ENCODE peak calls at places on chromosomes 11 and 22, in ten cellular contexts. One of them, this sample, is unnamed.

GRCh38 chr11:77140231-77140959 is 12.3 kb downstream of the MYO7A start:
- DNase-seq in neural crest cell: no peak
- DNase-seq in fibroblast of pulmonary artery: peak
- DNase-seq in transverse colon: no peak
- DNase-seq in mammary epithelial cell: no peak
- DNase-seq in fibroblast of lung: peak
- DNase-seq in heart left ventricle: peak
- DNase-seq in endodermal cell: peak
- DNase-seq in Peyer's patch: no peak
- DNase-seq in progenitor cell of endocrine pancreas: no peak
- DNase-seq in this sample: no peak

GRCh38 chr11:46710821-46711269 is 8.2 kb upstream of the F2 start:
- DNase-seq in neural crest cell: no peak
- DNase-seq in fibroblast of pulmonary artery: peak
- DNase-seq in transverse colon: peak
- DNase-seq in mammary epithelial cell: peak
- DNase-seq in fibroblast of lung: peak
- DNase-seq in heart left ventricle: no peak
- DNase-seq in endodermal cell: no peak
- DNase-seq in Peyer's patch: no peak
- DNase-seq in progenitor cell of endocrine pancreas: no peak
- DNase-seq in this sample: no peak

GRCh38 chr11:10878408-10879214 is 20.8 kb upstream of the ZBED5 start:
- DNase-seq in neural crest cell: peak
- DNase-seq in fibroblast of pulmonary artery: peak
- DNase-seq in transverse colon: no peak
- DNase-seq in mammary epithelial cell: peak
- DNase-seq in fibroblast of lung: peak
- DNase-seq in heart left ventricle: no peak
- DNase-seq in endodermal cell: peak
- DNase-seq in Peyer's patch: no peak
- DNase-seq in progenitor cell of endocrine pancreas: no peak
- DNase-seq in this sample: peak

GRCh38 chr22:22655452-22656108 is 11.2 kb downstream of the GGTLC2 start:
- DNase-seq in neural crest cell: no peak
- DNase-seq in fibroblast of pulmonary artery: no peak
- DNase-seq in transverse colon: no peak
- DNase-seq in mammary epithelial cell: no peak
- DNase-seq in fibroblast of lung: no peak
- DNase-seq in heart left ventricle: no peak
- DNase-seq in endodermal cell: no peak
- DNase-seq in Peyer's patch: no peak
- DNase-seq in progenitor cell of endocrine pancreas: no peak
- DNase-seq in this sample: no peak

GRCh38 chr11:5043385-5043784 is 2.9 kb upstream of the OR52J3 start:
- DNase-seq in neural crest cell: no peak
- DNase-seq in fibroblast of pulmonary artery: peak
- DNase-seq in transverse colon: no peak
- DNase-seq in mammary epithelial cell: peak
- DNase-seq in fibroblast of lung: no peak
- DNase-seq in heart left ventricle: no peak
- DNase-seq in endodermal cell: no peak
- DNase-seq in Peyer's patch: no peak
- DNase-seq in progenitor cell of endocrine pancreas: no peak
- DNase-seq in this sample: no peak

GRCh38 chr11:39784873-39785272 is 1674.6 kb downstream of the LRRC4C start:
- DNase-seq in neural crest cell: no peak
- DNase-seq in fibroblast of pulmonary artery: no peak
- DNase-seq in transverse colon: no peak
- DNase-seq in mammary epithelial cell: no peak
- DNase-seq in fibroblast of lung: no peak
- DNase-seq in heart left ventricle: no peak
- DNase-seq in endodermal cell: no peak
- DNase-seq in Peyer's patch: no peak
- DNase-seq in progenitor cell of endocrine pancreas: no peak
- DNase-seq in this sample: no peak

GRCh38 chr11:55942785-55943392 is 6.7 kb upstream of the OR5I1 start:
- DNase-seq in neural crest cell: no peak
- DNase-seq in fibroblast of pulmonary artery: peak
- DNase-seq in transverse colon: no peak
- DNase-seq in mammary epithelial cell: peak
- DNase-seq in fibroblast of lung: peak
- DNase-seq in heart left ventricle: no peak
- DNase-seq in endodermal cell: no peak
- DNase-seq in Peyer's patch: no peak
- DNase-seq in progenitor cell of endocrine pancreas: no peak
- DNase-seq in this sample: peak

GRCh38 chr11:47443028-47443700 is 5.8 kb downstream of the RAPSN start:
- DNase-seq in neural crest cell: no peak
- DNase-seq in fibroblast of pulmonary artery: no peak
- DNase-seq in transverse colon: no peak
- DNase-seq in mammary epithelial cell: no peak
- DNase-seq in fibroblast of lung: no peak
- DNase-seq in heart left ventricle: peak
- DNase-seq in endodermal cell: no peak
- DNase-seq in Peyer's patch: no peak
- DNase-seq in progenitor cell of endocrine pancreas: no peak
- DNase-seq in this sample: no peak

GRCh38 chr22:45891471-45891995 is 85.4 kb downstream of the WNT7B start:
- DNase-seq in neural crest cell: no peak
- DNase-seq in fibroblast of pulmonary artery: no peak
- DNase-seq in transverse colon: no peak
- DNase-seq in mammary epithelial cell: no peak
- DNase-seq in fibroblast of lung: no peak
- DNase-seq in heart left ventricle: peak
- DNase-seq in endodermal cell: peak
- DNase-seq in Peyer's patch: no peak
- DNase-seq in progenitor cell of endocrine pancreas: no peak
- DNase-seq in this sample: no peak

GRCh38 chr11:121452609-121453150 is at the start of gene SORL1-AS1:
- DNase-seq in neural crest cell: no peak
- DNase-seq in fibroblast of pulmonary artery: no peak
- DNase-seq in transverse colon: peak
- DNase-seq in mammary epithelial cell: peak
- DNase-seq in fibroblast of lung: no peak
- DNase-seq in heart left ventricle: no peak
- DNase-seq in endodermal cell: no peak
- DNase-seq in Peyer's patch: peak
- DNase-seq in progenitor cell of endocrine pancreas: no peak
- DNase-seq in this sample: peak

GRCh38 chr22:17110791-17111550 is 10.2 kb downstream of the TMEM121B start:
- DNase-seq in neural crest cell: no peak
- DNase-seq in fibroblast of pulmonary artery: no peak
- DNase-seq in transverse colon: no peak
- DNase-seq in mammary epithelial cell: no peak
- DNase-seq in fibroblast of lung: no peak
- DNase-seq in heart left ventricle: no peak
- DNase-seq in endodermal cell: no peak
- DNase-seq in Peyer's patch: no peak
- DNase-seq in progenitor cell of endocrine pancreas: no peak
- DNase-seq in this sample: no peak

GRCh38 chr11:78061921-78062311 is 1.7 kb upstream of the THRSP start:
- DNase-seq in neural crest cell: no peak
- DNase-seq in fibroblast of pulmonary artery: peak
- DNase-seq in transverse colon: no peak
- DNase-seq in mammary epithelial cell: no peak
- DNase-seq in fibroblast of lung: no peak
- DNase-seq in heart left ventricle: no peak
- DNase-seq in endodermal cell: no peak
- DNase-seq in Peyer's patch: no peak
- DNase-seq in progenitor cell of endocrine pancreas: no peak
- DNase-seq in this sample: no peak

GRCh38 chr11:72955466-72955865 is 141.3 kb downstream of the ATG16L2 start:
- DNase-seq in neural crest cell: no peak
- DNase-seq in fibroblast of pulmonary artery: no peak
- DNase-seq in transverse colon: no peak
- DNase-seq in mammary epithelial cell: no peak
- DNase-seq in fibroblast of lung: no peak
- DNase-seq in heart left ventricle: no peak
- DNase-seq in endodermal cell: no peak
- DNase-seq in Peyer's patch: no peak
- DNase-seq in progenitor cell of endocrine pancreas: no peak
- DNase-seq in this sample: no peak

GRCh38 chr11:108871867-108872266 is 207.0 kb downstream of the DDX10 start:
- DNase-seq in neural crest cell: no peak
- DNase-seq in fibroblast of pulmonary artery: no peak
- DNase-seq in transverse colon: no peak
- DNase-seq in mammary epithelial cell: no peak
- DNase-seq in fibroblast of lung: no peak
- DNase-seq in heart left ventricle: no peak
- DNase-seq in endodermal cell: no peak
- DNase-seq in Peyer's patch: no peak
- DNase-seq in progenitor cell of endocrine pancreas: no peak
- DNase-seq in this sample: no peak

GRCh38 chr11:113817626-113818025 is 38.0 kb downstream of the CLDN25 start:
- DNase-seq in neural crest cell: no peak
- DNase-seq in fibroblast of pulmonary artery: no peak
- DNase-seq in transverse colon: no peak
- DNase-seq in mammary epithelial cell: no peak
- DNase-seq in fibroblast of lung: no peak
- DNase-seq in heart left ventricle: no peak
- DNase-seq in endodermal cell: no peak
- DNase-seq in Peyer's patch: no peak
- DNase-seq in progenitor cell of endocrine pancreas: no peak
- DNase-seq in this sample: no peak

GRCh38 chr11:42974510-42974909 is 337.3 kb upstream of the API5 start:
- DNase-seq in neural crest cell: no peak
- DNase-seq in fibroblast of pulmonary artery: no peak
- DNase-seq in transverse colon: no peak
- DNase-seq in mammary epithelial cell: no peak
- DNase-seq in fibroblast of lung: no peak
- DNase-seq in heart left ventricle: no peak
- DNase-seq in endodermal cell: peak
- DNase-seq in Peyer's patch: no peak
- DNase-seq in progenitor cell of endocrine pancreas: no peak
- DNase-seq in this sample: no peak
- TF ChIP-seq CTCF in neural crest cell: peak
- TF ChIP-seq CTCF in fibroblast of pulmonary artery: no peak
- TF ChIP-seq CTCF in transverse colon: no peak
- TF ChIP-seq CTCF in mammary epithelial cell: no peak
- TF ChIP-seq CTCF in fibroblast of lung: no peak
- TF ChIP-seq CTCF in heart left ventricle: no peak
- TF ChIP-seq CTCF in endodermal cell: peak
- TF ChIP-seq CTCF in Peyer's patch: no peak
- TF ChIP-seq CTCF in progenitor cell of endocrine pancreas: no peak
- TF ChIP-seq CTCF in this sample: no peak

GRCh38 chr11:44565746-44566558 is 489 bp downstream of the CD82 start:
- DNase-seq in neural crest cell: no peak
- DNase-seq in fibroblast of pulmonary artery: no peak
- DNase-seq in transverse colon: no peak
- DNase-seq in mammary epithelial cell: no peak
- DNase-seq in fibroblast of lung: no peak
- DNase-seq in heart left ventricle: no peak
- DNase-seq in endodermal cell: no peak
- DNase-seq in Peyer's patch: no peak
- DNase-seq in progenitor cell of endocrine pancreas: no peak
- DNase-seq in this sample: no peak

GRCh38 chr11:44564198-44564597 is 1.3 kb upstream of the CD82 start:
- DNase-seq in neural crest cell: no peak
- DNase-seq in fibroblast of pulmonary artery: no peak
- DNase-seq in transverse colon: peak
- DNase-seq in mammary epithelial cell: peak
- DNase-seq in fibroblast of lung: peak
- DNase-seq in heart left ventricle: no peak
- DNase-seq in endodermal cell: no peak
- DNase-seq in Peyer's patch: no peak
- DNase-seq in progenitor cell of endocrine pancreas: no peak
- DNase-seq in this sample: no peak

GRCh38 chr11:44566559-44566949 is 1.1 kb downstream of the CD82 start:
- DNase-seq in neural crest cell: no peak
- DNase-seq in fibroblast of pulmonary artery: no peak
- DNase-seq in transverse colon: no peak
- DNase-seq in mammary epithelial cell: no peak
- DNase-seq in fibroblast of lung: no peak
- DNase-seq in heart left ventricle: no peak
- DNase-seq in endodermal cell: peak
- DNase-seq in Peyer's patch: no peak
- DNase-seq in progenitor cell of endocrine pancreas: no peak
- DNase-seq in this sample: no peak

GRCh38 chr11:44564653-44565007 is 833 bp upstream of the CD82 start:
- DNase-seq in neural crest cell: no peak
- DNase-seq in fibroblast of pulmonary artery: peak
- DNase-seq in transverse colon: peak
- DNase-seq in mammary epithelial cell: peak
- DNase-seq in fibroblast of lung: peak
- DNase-seq in heart left ventricle: peak
- DNase-seq in endodermal cell: peak
- DNase-seq in Peyer's patch: no peak
- DNase-seq in progenitor cell of endocrine pancreas: no peak
- DNase-seq in this sample: peak

GRCh38 chr11:44565008-44565745 is at the start of gene CD82:
- DNase-seq in neural crest cell: peak
- DNase-seq in fibroblast of pulmonary artery: peak
- DNase-seq in transverse colon: peak
- DNase-seq in mammary epithelial cell: peak
- DNase-seq in fibroblast of lung: peak
- DNase-seq in heart left ventricle: peak
- DNase-seq in endodermal cell: peak
- DNase-seq in Peyer's patch: peak
- DNase-seq in progenitor cell of endocrine pancreas: peak
- DNase-seq in this sample: peak
- TF ChIP-seq CTCF in neural crest cell: peak
- TF ChIP-seq CTCF in fibroblast of pulmonary artery: peak
- TF ChIP-seq CTCF in transverse colon: no peak
- TF ChIP-seq CTCF in mammary epithelial cell: peak
- TF ChIP-seq CTCF in fibroblast of lung: peak
- TF ChIP-seq CTCF in heart left ventricle: peak
- TF ChIP-seq CTCF in endodermal cell: peak
- TF ChIP-seq CTCF in Peyer's patch: peak
- TF ChIP-seq CTCF in progenitor cell of endocrine pancreas: peak
- TF ChIP-seq CTCF in this sample: no peak

DNA sequence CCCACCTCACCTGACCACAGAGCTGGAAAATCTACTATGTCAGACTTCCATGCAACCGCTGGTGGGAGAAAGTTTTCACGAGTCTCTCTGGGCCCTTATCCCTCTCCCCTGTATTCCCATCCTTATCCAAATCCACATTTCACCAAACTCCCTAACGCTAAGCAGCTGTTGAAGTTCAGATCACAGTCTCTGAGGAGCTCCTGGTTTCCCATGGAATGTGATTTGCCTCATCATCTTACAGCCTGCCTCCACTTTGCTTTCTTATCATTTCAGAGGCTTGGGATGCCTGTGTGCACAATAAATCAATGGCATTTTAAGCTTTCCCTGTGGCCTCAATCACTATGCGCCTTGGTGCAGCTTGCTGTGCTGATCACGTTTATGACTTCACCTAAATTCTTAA is 352.4 kb upstream of the FAT3 start:
- DNase-seq in neural crest cell: no peak
- DNase-seq in fibroblast of pulmonary artery: no peak
- DNase-seq in transverse colon: no peak
- DNase-seq in mammary epithelial cell: no peak
- DNase-seq in fibroblast of lung: peak
- DNase-seq in heart left ventricle: no peak
- DNase-seq in endodermal cell: no peak
- DNase-seq in Peyer's patch: no peak
- DNase-seq in progenitor cell of endocrine pancreas: no peak
- DNase-seq in this sample: no peak
- TF ChIP-seq CTCF in neural crest cell: no peak
- TF ChIP-seq CTCF in fibroblast of pulmonary artery: no peak
- TF ChIP-seq CTCF in transverse colon: no peak
- TF ChIP-seq CTCF in mammary epithelial cell: no peak
- TF ChIP-seq CTCF in fibroblast of lung: no peak
- TF ChIP-seq CTCF in heart left ventricle: no peak
- TF ChIP-seq CTCF in endodermal cell: no peak
- TF ChIP-seq CTCF in Peyer's patch: no peak
- TF ChIP-seq CTCF in progenitor cell of endocrine pancreas: no peak
- TF ChIP-seq CTCF in this sample: no peak

GRCh38 chr11:26551186-26551801 is 20.8 kb downstream of the MUC15 start:
- DNase-seq in neural crest cell: no peak
- DNase-seq in fibroblast of pulmonary artery: peak
- DNase-seq in transverse colon: no peak
- DNase-seq in mammary epithelial cell: peak
- DNase-seq in fibroblast of lung: peak
- DNase-seq in heart left ventricle: no peak
- DNase-seq in endodermal cell: no peak
- DNase-seq in Peyer's patch: no peak
- DNase-seq in progenitor cell of endocrine pancreas: no peak
- DNase-seq in this sample: no peak
- TF ChIP-seq CTCF in neural crest cell: peak
- TF ChIP-seq CTCF in fibroblast of pulmonary artery: peak
- TF ChIP-seq CTCF in transverse colon: peak
- TF ChIP-seq CTCF in mammary epithelial cell: peak
- TF ChIP-seq CTCF in fibroblast of lung: peak
- TF ChIP-seq CTCF in heart left ventricle: no peak
- TF ChIP-seq CTCF in endodermal cell: peak
- TF ChIP-seq CTCF in Peyer's patch: no peak
- TF ChIP-seq CTCF in progenitor cell of endocrine pancreas: peak
- TF ChIP-seq CTCF in this sample: peak

This sample was measured in Calu3.